ENCODE peak calls at places on chromosomes 6 and 20, in four cellular contexts. V, C, T and F are unnamed samples.

GRCh38 chr6:51432481-51432880 is 613.8 kb downstream of the TFAP2B start:
- DNase-seq in V (no peak), C (no peak), T (no peak), F (no peak)

GRCh38 chr6:45813943-45814342 is 201.7 kb downstream of the CLIC5 start:
- DNase-seq in V (no peak), C (no peak), T (no peak), F (no peak)

GRCh38 chr20:47760686-47761477 is 24.4 kb downstream of the SULF2 start:
- DNase-seq in V (no peak), C (no peak), T (no peak), F (no peak)

GRCh38 chr6:8180327-8181161 is 78.2 kb upstream of the EEF1E1 start:
- DNase-seq in V (peak), C (no peak), T (peak), F (peak)

GRCh38 chr6:83370607-83371006 is 60.2 kb downstream of the ME1 start:
- DNase-seq in V (no peak), C (no peak), T (no peak), F (peak)

GRCh38 chr6:101286146-101286545 is 107.4 kb upstream of the GRIK2 start:
- DNase-seq in V (no peak), C (no peak), T (no peak), F (no peak)

GRCh38 chr20:58547527-58548475 is 32.6 kb upstream of the APCDD1L start:
- DNase-seq in V (no peak), C (no peak), T (peak), F (peak)

GRCh38 chr20:62890444-62890843 is 28.8 kb upstream of the TCFL5 start:
- DNase-seq in V (no peak), C (no peak), T (no peak), F (no peak)

GRCh38 chr6:1316482-1317220 is 4.8 kb downstream of the FOXQ1 start:
- DNase-seq in V (peak), C (no peak), T (peak), F (no peak)

GRCh38 chr20:41331731-41332130 is 8.9 kb upstream of the LPIN3 start:
- DNase-seq in V (no peak), C (no peak), T (no peak), F (no peak)

GRCh38 chr20:4300401-4300800 is 285.0 kb upstream of the RNF24 start:
- DNase-seq in V (no peak), C (no peak), T (no peak), F (no peak)

GRCh38 chr20:43938932-43939761 is 24.5 kb downstream of the TOX2 start:
- DNase-seq in V (no peak), C (no peak), T (no peak), F (peak)

GRCh38 chr6:161137839-161138544 is 135.9 kb downstream of the AGPAT4 start:
- DNase-seq in V (no peak), C (no peak), T (no peak), F (peak)

GRCh38 chr20:17558154-17558940 is 11.5 kb upstream of the DSTN start:
- DNase-seq in V (peak), C (no peak), T (peak), F (peak)

GRCh38 chr6:43851204-43851855 is 81.3 kb downstream of the VEGFA start:
- DNase-seq in V (peak), C (no peak), T (no peak), F (peak)

DNA sequence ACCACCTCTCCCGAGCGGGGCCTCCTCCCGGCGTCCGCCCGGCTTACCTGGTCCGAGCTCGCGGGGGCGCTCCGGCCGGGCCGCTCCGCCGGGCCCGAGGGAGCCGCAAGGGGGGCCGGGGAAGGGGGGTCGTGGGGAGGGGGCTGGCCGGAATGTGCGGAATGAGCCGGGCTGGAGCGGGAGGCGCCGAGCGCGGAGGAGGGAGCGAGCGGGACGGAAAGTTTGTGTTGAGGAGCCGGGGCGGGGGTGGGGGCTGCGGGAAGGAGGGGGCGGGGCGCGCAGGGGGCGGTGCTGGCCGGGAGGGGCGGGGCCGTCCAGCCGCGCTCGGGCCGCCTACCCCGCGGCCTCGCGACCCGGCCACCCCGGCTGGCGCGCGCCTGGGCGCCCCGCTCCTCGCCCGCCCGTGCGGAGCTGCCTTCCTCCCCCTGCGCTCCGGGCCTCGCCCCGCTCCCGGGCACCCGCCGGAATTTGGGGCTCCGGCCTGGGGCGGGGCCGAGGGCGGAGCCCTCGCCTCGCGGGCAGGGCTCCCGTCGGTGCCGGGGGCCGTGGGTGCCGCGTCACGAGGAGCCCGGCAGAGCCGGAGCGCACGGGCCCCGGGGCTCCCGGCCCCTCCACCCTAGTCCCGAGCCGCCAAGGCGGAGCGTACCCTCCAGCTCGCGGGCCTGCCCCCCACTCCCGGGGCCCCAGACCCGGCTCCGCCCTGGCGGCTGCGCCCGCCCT is at the start of gene TEAD3:
- DNase-seq in V (peak), C (no peak), T (peak), F (peak)
- H4K5ac ChIP-seq in V (no peak), C (peak), T (no peak), F (peak)

GRCh38 chr6:135025775-135026174 is 28.8 kb downstream of the HBS1L start:
- DNase-seq in V (no peak), C (no peak), T (no peak), F (no peak)
- H3K27ac ChIP-seq in V (no peak), C (no peak), T (no peak), F (no peak)

GRCh38 chr6:159762681-159763293 is 942 bp downstream of the ACAT2 start:
- DNase-seq in V (peak), C (no peak), T (no peak), F (no peak)

GRCh38 chr6:159761135-159761872 is 541 bp upstream of the ACAT2 start:
- DNase-seq in V (peak), C (no peak), T (peak), F (no peak)

GRCh38 chr6:159759645-159760044 is 2.2 kb upstream of the ACAT2 start:
- DNase-seq in V (no peak), C (no peak), T (no peak), F (no peak)

GRCh38 chr6:159760602-159761057 is 1.2 kb upstream of the ACAT2 start:
- DNase-seq in V (peak), C (peak), T (peak), F (peak)

GRCh38 chr6:159761873-159762680 is at the start of gene ACAT2:
- DNase-seq in V (peak), C (peak), T (peak), F (peak)
- H4K5ac ChIP-seq in V (no peak), C (peak), T (no peak), F (peak)

GRCh38 chr20:53611449-53611894 is 17.8 kb upstream of the ZNF217 start:
- DNase-seq in V (peak), C (no peak), T (no peak), F (peak)

GRCh38 chr20:53608071-53608455 is 14.4 kb upstream of the ZNF217 start:
- DNase-seq in V (no peak), C (no peak), T (no peak), F (no peak)

GRCh38 chr20:53608456-53609413 is 15.1 kb upstream of the ZNF217 start:
- DNase-seq in V (peak), C (no peak), T (peak), F (no peak)

GRCh38 chr20:53606364-53606985 is 12.8 kb upstream of the ZNF217 start:
- DNase-seq in V (no peak), C (no peak), T (no peak), F (peak)

DNA sequence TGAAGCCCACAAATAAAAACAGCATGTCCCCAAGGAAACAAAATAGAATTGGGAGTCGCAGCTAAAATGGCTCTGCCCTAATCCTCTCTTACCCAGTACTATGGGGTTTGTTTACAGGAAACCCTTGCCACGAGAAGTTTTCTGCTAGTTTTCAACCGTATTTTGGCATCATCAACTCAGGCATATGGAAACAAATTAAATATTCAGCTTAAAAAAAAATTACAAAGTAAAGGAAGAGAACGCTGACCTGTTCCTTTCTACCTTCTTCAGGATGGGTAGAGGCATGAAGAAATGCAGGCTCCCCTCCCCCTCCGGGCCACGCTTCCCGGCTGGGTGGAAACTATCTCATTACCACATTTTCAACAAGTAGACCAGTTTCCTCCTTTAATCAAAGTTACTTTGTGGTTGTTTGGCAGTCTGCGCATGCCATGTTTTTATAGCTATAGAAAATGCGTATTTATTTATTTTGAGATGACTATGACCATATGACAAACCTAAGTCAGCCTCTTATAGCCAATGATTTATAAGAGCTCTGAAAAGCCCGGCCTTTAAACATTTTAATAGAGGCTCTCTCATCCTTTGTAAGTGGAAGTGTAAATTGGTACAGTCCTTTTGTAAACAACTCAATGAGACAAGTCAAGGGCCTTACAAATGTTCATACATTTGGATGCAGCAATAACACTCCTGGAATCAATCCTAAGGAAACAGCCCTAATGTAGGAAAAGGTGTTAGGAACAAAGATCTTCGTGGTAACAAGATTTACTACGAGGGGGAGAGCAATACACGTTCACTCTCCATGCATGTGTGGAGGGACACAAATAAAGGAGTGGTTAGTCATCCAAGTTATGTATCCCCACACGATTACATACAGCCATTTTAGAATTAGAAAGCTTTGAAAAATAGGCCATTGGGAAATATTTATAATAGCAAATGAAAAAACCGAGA is 16.1 kb upstream of the ZNF217 start:
- DNase-seq in V (peak), C (no peak), T (no peak), F (peak)
- H3K27ac ChIP-seq in V (peak), C (peak), T (peak), F (peak)

GRCh38 chr6:25709761-25710160 is 44.8 kb upstream of the SLC17A4 start:
- DNase-seq in V (peak), C (no peak), T (no peak), F (no peak)

GRCh38 chr6:25715794-25716193 is 38.7 kb upstream of the SLC17A4 start:
- DNase-seq in V (no peak), C (no peak), T (no peak), F (no peak)

GRCh38 chr6:25714765-25715164 is 39.8 kb upstream of the SLC17A4 start:
- DNase-seq in V (no peak), C (no peak), T (no peak), F (no peak)

GRCh38 chr6:25710287-25710686 is 44.3 kb upstream of the SLC17A4 start:
- DNase-seq in V (no peak), C (no peak), T (no peak), F (no peak)

DNA sequence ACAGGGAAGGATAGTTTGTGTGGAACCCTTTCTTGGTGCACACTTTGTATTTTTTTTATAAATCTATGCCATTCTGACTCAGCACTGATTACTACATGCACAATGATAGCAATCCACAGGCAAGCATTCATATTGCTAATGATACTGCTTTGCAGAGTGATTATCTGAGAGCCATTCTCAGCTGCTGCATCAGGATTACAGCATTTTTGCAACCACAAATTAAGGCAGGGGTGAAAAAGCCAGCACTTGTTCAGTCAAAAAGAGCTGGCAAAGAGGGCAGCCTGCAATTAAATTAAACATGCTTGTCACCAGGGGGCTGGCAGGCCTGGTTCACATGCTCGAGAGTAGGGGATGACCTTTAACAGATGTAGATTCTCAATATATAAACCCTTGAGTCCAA is 40.7 kb upstream of the SLC17A4 start:
- DNase-seq in V (no peak), C (no peak), T (no peak), F (no peak)
- H4K5ac ChIP-seq in V (no peak), C (no peak), T (no peak), F (no peak)

DNA sequence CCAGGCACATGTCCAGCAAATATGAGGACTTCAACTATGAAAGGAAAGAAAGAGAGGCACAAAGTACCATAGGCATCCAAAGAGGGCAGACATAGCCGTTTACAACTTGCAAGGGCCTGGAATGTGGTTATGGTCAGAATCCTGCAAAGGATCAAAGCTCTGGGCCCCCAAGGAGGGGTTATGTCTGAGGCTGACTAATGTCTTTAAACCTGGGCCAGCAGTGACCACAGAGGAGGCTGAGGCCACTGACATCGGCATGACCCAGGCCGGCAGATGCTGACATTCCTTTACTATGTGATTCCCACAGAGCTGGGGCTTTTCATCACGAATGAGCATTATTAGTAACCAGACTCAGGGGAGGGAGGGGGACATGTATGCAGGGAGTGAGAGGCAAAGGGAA is 861.1 kb downstream of the DHX35 start:
- DNase-seq in V (no peak), C (no peak), T (no peak), F (peak)
- H3K27ac ChIP-seq in V (no peak), C (no peak), T (no peak), F (no peak)

GRCh38 chr20:59684685-59685212 is 80.4 kb downstream of the PHACTR3 start:
- DNase-seq in V (no peak), C (no peak), T (no peak), F (no peak)
- H4K5ac ChIP-seq in V (no peak), C (no peak), T (no peak), F (no peak)

GRCh38 chr6:13674533-13675190 is 37.0 kb downstream of the RANBP9 start:
- DNase-seq in V (peak), C (no peak), T (no peak), F (no peak)
- H3K27ac ChIP-seq in V (no peak), C (no peak), T (no peak), F (no peak)